ENCODE peak calls at places on chromosomes 3 and 15, in ten cellular contexts. One of them, this sample, is unnamed.

GRCh38 chr15:43518073-43518761 is 809 bp downstream of the MAP1A start:
- DNase-seq in Caco-2: no peak
- DNase-seq in choroid plexus epithelial cell: peak; percentile 43
- DNase-seq in astrocyte of the spinal cord: peak; percentile 54
- DNase-seq in heart left ventricle: no peak
- DNase-seq in MCF 10A: no peak
- DNase-seq in astrocyte: peak; percentile 60
- DNase-seq in GM13977: peak; percentile 23
- DNase-seq in osteoblast: peak; percentile 91
- DNase-seq in CD14-positive monocyte: no peak
- DNase-seq in this sample: no peak

GRCh38 chr3:80688814-80689213 is 921.0 kb upstream of the ROBO1 start:
- DNase-seq in Caco-2: peak; percentile 19
- DNase-seq in osteoblast: no peak
- DNase-seq in astrocyte: peak; percentile 3
- DNase-seq in MCF 10A: peak; percentile 34
- DNase-seq in heart left ventricle: no peak
- DNase-seq in astrocyte of the spinal cord: peak; percentile 50
- DNase-seq in CD14-positive monocyte: no peak
- DNase-seq in choroid plexus epithelial cell: peak; percentile 83
- DNase-seq in GM13977: no peak
- DNase-seq in this sample: no peak

GRCh38 chr3:116443096-116443793 is 2.0 kb downstream of the LSAMP start:
- DNase-seq in choroid plexus epithelial cell: peak; percentile 11
- DNase-seq in astrocyte of the spinal cord: peak; percentile 41
- DNase-seq in Caco-2: no peak
- DNase-seq in astrocyte: peak; percentile 46
- DNase-seq in osteoblast: no peak
- DNase-seq in MCF 10A: no peak
- DNase-seq in CD14-positive monocyte: no peak
- DNase-seq in heart left ventricle: no peak
- DNase-seq in GM13977: no peak
- DNase-seq in this sample: no peak

GRCh38 chr3:137191133-137191923 is 233.5 kb downstream of the IL20RB start:
- DNase-seq in heart left ventricle: peak; percentile 34
- DNase-seq in astrocyte: no peak
- DNase-seq in CD14-positive monocyte: no peak
- DNase-seq in choroid plexus epithelial cell: no peak
- DNase-seq in osteoblast: no peak
- DNase-seq in astrocyte of the spinal cord: no peak
- DNase-seq in MCF 10A: peak; percentile 70
- DNase-seq in Caco-2: no peak
- DNase-seq in GM13977: no peak
- DNase-seq in this sample: no peak

GRCh38 chr3:160822931-160823330 is 66.9 kb downstream of the PPM1L start:
- DNase-seq in GM13977: no peak
- DNase-seq in astrocyte: no peak
- DNase-seq in heart left ventricle: no peak
- DNase-seq in Caco-2: no peak
- DNase-seq in MCF 10A: no peak
- DNase-seq in osteoblast: no peak
- DNase-seq in CD14-positive monocyte: no peak
- DNase-seq in choroid plexus epithelial cell: no peak
- DNase-seq in astrocyte of the spinal cord: no peak
- DNase-seq in this sample: no peak

GRCh38 chr3:45604066-45604465 is 9.5 kb downstream of the LIMD1 start:
- DNase-seq in choroid plexus epithelial cell: no peak
- DNase-seq in heart left ventricle: no peak
- DNase-seq in Caco-2: no peak
- DNase-seq in CD14-positive monocyte: no peak
- DNase-seq in GM13977: no peak
- DNase-seq in astrocyte of the spinal cord: no peak
- DNase-seq in osteoblast: no peak
- DNase-seq in astrocyte: no peak
- DNase-seq in MCF 10A: no peak
- DNase-seq in this sample: no peak

GRCh38 chr3:39064646-39065045 is 12.8 kb downstream of the WDR48 start:
- DNase-seq in CD14-positive monocyte: no peak
- DNase-seq in choroid plexus epithelial cell: peak; percentile 45
- DNase-seq in osteoblast: peak; percentile 37
- DNase-seq in astrocyte: peak; percentile 82
- DNase-seq in Caco-2: no peak
- DNase-seq in astrocyte of the spinal cord: peak; percentile 62
- DNase-seq in GM13977: no peak
- DNase-seq in heart left ventricle: no peak
- DNase-seq in MCF 10A: no peak
- DNase-seq in this sample: no peak

GRCh38 chr3:194938845-194939531 is 253.3 kb downstream of the FAM43A start:
- DNase-seq in astrocyte of the spinal cord: no peak
- DNase-seq in osteoblast: no peak
- DNase-seq in astrocyte: peak; percentile 35
- DNase-seq in CD14-positive monocyte: no peak
- DNase-seq in heart left ventricle: peak; percentile 59
- DNase-seq in MCF 10A: peak; percentile 45
- DNase-seq in choroid plexus epithelial cell: no peak
- DNase-seq in Caco-2: no peak
- DNase-seq in GM13977: no peak
- DNase-seq in this sample: no peak

GRCh38 chr3:87200059-87200458 is 27.1 kb upstream of the CHMP2B start:
- DNase-seq in heart left ventricle: no peak
- DNase-seq in osteoblast: no peak
- DNase-seq in MCF 10A: no peak
- DNase-seq in astrocyte: no peak
- DNase-seq in choroid plexus epithelial cell: no peak
- DNase-seq in GM13977: no peak
- DNase-seq in CD14-positive monocyte: no peak
- DNase-seq in Caco-2: no peak
- DNase-seq in astrocyte of the spinal cord: no peak
- DNase-seq in this sample: no peak

GRCh38 chr15:85889956-85890619 is 95.4 kb upstream of the KLHL25 start:
- DNase-seq in Caco-2: no peak
- DNase-seq in CD14-positive monocyte: no peak
- DNase-seq in heart left ventricle: no peak
- DNase-seq in MCF 10A: no peak
- DNase-seq in astrocyte of the spinal cord: no peak
- DNase-seq in astrocyte: no peak
- DNase-seq in GM13977: no peak
- DNase-seq in osteoblast: no peak
- DNase-seq in choroid plexus epithelial cell: no peak
- DNase-seq in this sample: no peak

GRCh38 chr15:72511536-72511935 is 37.4 kb downstream of the ARIH1 start:
- DNase-seq in Caco-2: no peak
- DNase-seq in GM13977: no peak
- DNase-seq in MCF 10A: no peak
- DNase-seq in osteoblast: no peak
- DNase-seq in astrocyte of the spinal cord: peak; percentile 14
- DNase-seq in CD14-positive monocyte: no peak
- DNase-seq in choroid plexus epithelial cell: no peak
- DNase-seq in astrocyte: peak; percentile 48
- DNase-seq in heart left ventricle: no peak
- DNase-seq in this sample: no peak

GRCh38 chr3:67897686-67898336 is 243.4 kb upstream of the SUCLG2 start:
- DNase-seq in CD14-positive monocyte: no peak
- DNase-seq in MCF 10A: no peak
- DNase-seq in osteoblast: no peak
- DNase-seq in Caco-2: no peak
- DNase-seq in GM13977: no peak
- DNase-seq in astrocyte: no peak
- DNase-seq in choroid plexus epithelial cell: no peak
- DNase-seq in astrocyte of the spinal cord: no peak
- DNase-seq in heart left ventricle: no peak
- DNase-seq in this sample: no peak

GRCh38 chr3:67898916-67899315 is 244.5 kb upstream of the SUCLG2 start:
- DNase-seq in astrocyte: no peak
- DNase-seq in osteoblast: no peak
- DNase-seq in heart left ventricle: no peak
- DNase-seq in CD14-positive monocyte: no peak
- DNase-seq in Caco-2: no peak
- DNase-seq in MCF 10A: no peak
- DNase-seq in GM13977: no peak
- DNase-seq in astrocyte of the spinal cord: no peak
- DNase-seq in choroid plexus epithelial cell: no peak
- DNase-seq in this sample: no peak

GRCh38 chr3:67896130-67896529 is 241.7 kb upstream of the SUCLG2 start:
- DNase-seq in choroid plexus epithelial cell: no peak
- DNase-seq in heart left ventricle: no peak
- DNase-seq in astrocyte of the spinal cord: no peak
- DNase-seq in GM13977: no peak
- DNase-seq in osteoblast: no peak
- DNase-seq in Caco-2: no peak
- DNase-seq in MCF 10A: no peak
- DNase-seq in CD14-positive monocyte: no peak
- DNase-seq in astrocyte: no peak
- DNase-seq in this sample: no peak

GRCh38 chr3:67906256-67906655 is 251.8 kb upstream of the SUCLG2 start:
- DNase-seq in MCF 10A: no peak
- DNase-seq in astrocyte of the spinal cord: no peak
- DNase-seq in osteoblast: no peak
- DNase-seq in astrocyte: no peak
- DNase-seq in choroid plexus epithelial cell: peak; percentile 22
- DNase-seq in Caco-2: no peak
- DNase-seq in GM13977: no peak
- DNase-seq in CD14-positive monocyte: no peak
- DNase-seq in heart left ventricle: no peak
- DNase-seq in this sample: no peak

GRCh38 chr3:67901681-67902080 is 247.3 kb upstream of the SUCLG2 start:
- DNase-seq in Caco-2: peak; percentile 4
- DNase-seq in choroid plexus epithelial cell: peak; percentile 1
- DNase-seq in heart left ventricle: no peak
- DNase-seq in astrocyte of the spinal cord: no peak
- DNase-seq in osteoblast: no peak
- DNase-seq in GM13977: no peak
- DNase-seq in CD14-positive monocyte: no peak
- DNase-seq in MCF 10A: no peak
- DNase-seq in astrocyte: no peak
- DNase-seq in this sample: no peak
- TF ChIP-seq CTCF in Caco-2: peak; percentile 26
- TF ChIP-seq CTCF in choroid plexus epithelial cell: no peak
- TF ChIP-seq CTCF in heart left ventricle: no peak
- TF ChIP-seq CTCF in astrocyte of the spinal cord: peak; percentile 5
- TF ChIP-seq CTCF in osteoblast: no peak
- TF ChIP-seq CTCF in GM13977: no peak
- TF ChIP-seq CTCF in CD14-positive monocyte: no peak
- TF ChIP-seq CTCF in MCF 10A: no peak
- TF ChIP-seq CTCF in astrocyte: peak; percentile 11
- TF ChIP-seq CTCF in this sample: peak; percentile 37

GRCh38 chr3:42166662-42167300 is 75.6 kb downstream of the TRAK1 start:
- DNase-seq in choroid plexus epithelial cell: no peak
- DNase-seq in GM13977: no peak
- DNase-seq in MCF 10A: no peak
- DNase-seq in Caco-2: no peak
- DNase-seq in osteoblast: no peak
- DNase-seq in CD14-positive monocyte: no peak
- DNase-seq in astrocyte of the spinal cord: no peak
- DNase-seq in heart left ventricle: peak; percentile 53
- DNase-seq in astrocyte: no peak
- DNase-seq in this sample: no peak

GRCh38 chr3:42165211-42165610 is 74.1 kb downstream of the TRAK1 start:
- DNase-seq in heart left ventricle: no peak
- DNase-seq in astrocyte: no peak
- DNase-seq in Caco-2: no peak
- DNase-seq in choroid plexus epithelial cell: no peak
- DNase-seq in GM13977: no peak
- DNase-seq in astrocyte of the spinal cord: no peak
- DNase-seq in MCF 10A: no peak
- DNase-seq in CD14-positive monocyte: no peak
- DNase-seq in osteoblast: no peak
- DNase-seq in this sample: no peak

GRCh38 chr3:42163622-42164244 is 72.6 kb downstream of the TRAK1 start:
- DNase-seq in Caco-2: no peak
- DNase-seq in CD14-positive monocyte: no peak
- DNase-seq in GM13977: no peak
- DNase-seq in osteoblast: no peak
- DNase-seq in astrocyte: no peak
- DNase-seq in heart left ventricle: no peak
- DNase-seq in astrocyte of the spinal cord: no peak
- DNase-seq in choroid plexus epithelial cell: no peak
- DNase-seq in MCF 10A: no peak
- DNase-seq in this sample: no peak

GRCh38 chr3:42166214-42166613 is 75.1 kb downstream of the TRAK1 start:
- DNase-seq in osteoblast: no peak
- DNase-seq in astrocyte of the spinal cord: no peak
- DNase-seq in heart left ventricle: no peak
- DNase-seq in choroid plexus epithelial cell: no peak
- DNase-seq in astrocyte: no peak
- DNase-seq in GM13977: no peak
- DNase-seq in MCF 10A: no peak
- DNase-seq in Caco-2: no peak
- DNase-seq in CD14-positive monocyte: no peak
- DNase-seq in this sample: no peak

DNA sequence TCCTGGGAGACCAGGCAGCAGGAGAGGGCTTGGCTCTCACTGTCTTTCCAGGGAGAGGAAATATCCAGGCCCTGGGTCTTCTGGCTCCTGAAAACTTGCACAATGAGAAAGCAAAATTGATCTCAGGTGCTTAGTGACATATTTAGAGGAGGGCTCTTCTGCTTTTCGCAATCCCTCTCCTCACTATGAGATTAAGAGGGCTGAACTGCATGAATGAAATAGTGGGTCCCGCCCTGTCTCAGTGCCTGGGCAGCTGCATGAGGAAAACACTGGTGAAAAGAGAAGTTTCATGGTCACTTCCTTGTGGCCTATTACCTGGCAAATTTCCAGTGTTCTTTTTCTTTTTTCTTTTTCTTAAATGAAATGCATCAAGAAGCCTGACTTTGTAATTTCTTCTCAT is 73.5 kb downstream of the TRAK1 start:
- DNase-seq in astrocyte: no peak
- DNase-seq in CD14-positive monocyte: no peak
- DNase-seq in heart left ventricle: no peak
- DNase-seq in astrocyte of the spinal cord: no peak
- DNase-seq in Caco-2: peak; percentile 22
- DNase-seq in choroid plexus epithelial cell: no peak
- DNase-seq in osteoblast: no peak
- DNase-seq in GM13977: no peak
- DNase-seq in MCF 10A: no peak
- DNase-seq in this sample: no peak
- TF ChIP-seq CTCF in astrocyte: no peak
- TF ChIP-seq CTCF in CD14-positive monocyte: no peak
- TF ChIP-seq CTCF in heart left ventricle: no peak
- TF ChIP-seq CTCF in astrocyte of the spinal cord: no peak
- TF ChIP-seq CTCF in Caco-2: no peak
- TF ChIP-seq CTCF in choroid plexus epithelial cell: no peak
- TF ChIP-seq CTCF in osteoblast: no peak
- TF ChIP-seq CTCF in GM13977: no peak
- TF ChIP-seq CTCF in MCF 10A: no peak
- TF ChIP-seq CTCF in this sample: no peak

GRCh38 chr15:88655780-88656488 is 17.1 kb downstream of the ISG20 start:
- DNase-seq in astrocyte of the spinal cord: no peak
- DNase-seq in MCF 10A: no peak
- DNase-seq in CD14-positive monocyte: no peak
- DNase-seq in astrocyte: no peak
- DNase-seq in GM13977: no peak
- DNase-seq in choroid plexus epithelial cell: no peak
- DNase-seq in osteoblast: no peak
- DNase-seq in heart left ventricle: no peak
- DNase-seq in Caco-2: no peak
- DNase-seq in this sample: no peak
- TF ChIP-seq CTCF in astrocyte of the spinal cord: no peak
- TF ChIP-seq CTCF in MCF 10A: no peak
- TF ChIP-seq CTCF in CD14-positive monocyte: no peak
- TF ChIP-seq CTCF in astrocyte: no peak
- TF ChIP-seq CTCF in GM13977: no peak
- TF ChIP-seq CTCF in choroid plexus epithelial cell: no peak
- TF ChIP-seq CTCF in osteoblast: no peak
- TF ChIP-seq CTCF in heart left ventricle: no peak
- TF ChIP-seq CTCF in Caco-2: no peak
- TF ChIP-seq CTCF in this sample: no peak

GRCh38 chr15:51121118-51121517 is 26.4 kb upstream of the TNFAIP8L3 start:
- DNase-seq in osteoblast: peak; percentile 84
- DNase-seq in GM13977: no peak
- DNase-seq in astrocyte: peak; percentile 99
- DNase-seq in heart left ventricle: no peak
- DNase-seq in MCF 10A: peak; percentile 96
- DNase-seq in CD14-positive monocyte: peak; percentile 74
- DNase-seq in Caco-2: no peak
- DNase-seq in astrocyte of the spinal cord: peak; percentile 94
- DNase-seq in choroid plexus epithelial cell: peak; percentile 95
- DNase-seq in this sample: no peak
- TF ChIP-seq CTCF in osteoblast: no peak
- TF ChIP-seq CTCF in GM13977: no peak
- TF ChIP-seq CTCF in astrocyte: no peak
- TF ChIP-seq CTCF in heart left ventricle: no peak
- TF ChIP-seq CTCF in MCF 10A: no peak
- TF ChIP-seq CTCF in CD14-positive monocyte: no peak
- TF ChIP-seq CTCF in Caco-2: no peak
- TF ChIP-seq CTCF in astrocyte of the spinal cord: no peak
- TF ChIP-seq CTCF in choroid plexus epithelial cell: no peak
- TF ChIP-seq CTCF in this sample: no peak

This sample was measured in progenitor cell of endocrine pancreas.